ENCODE peak calls at places on chromosomes 1 and 21, in ten cellular contexts. W, H, T, P, L, Y, N, M, V and B are unnamed samples.

GRCh38 chr1:219066631-219067349 is 106.9 kb upstream of the LYPLAL1 start:
- DNase-seq in H (no peak), V (peak; percentile 33), Y (no peak), P (peak; percentile 46), W (no peak), L (peak; percentile 73), T (no peak), M (peak; percentile 60), N (no peak), B (no peak)

GRCh38 chr1:1964811-1965210 is 38.8 kb downstream of the CFAP74 start:
- DNase-seq in P (no peak), M (no peak), L (no peak), N (no peak), H (no peak), Y (no peak), V (no peak), T (no peak), W (no peak), B (no peak)

GRCh38 chr1:43875327-43875726 is 58.3 kb upstream of the ARTN start:
- DNase-seq in T (no peak), M (no peak), P (no peak), L (no peak), W (no peak), Y (no peak), N (no peak), V (no peak), H (no peak), B (no peak)

GRCh38 chr1:7432896-7433380 is 338.2 kb upstream of the VAMP3 start:
- DNase-seq in P (no peak), M (no peak), N (no peak), H (no peak), V (no peak), Y (no peak), W (no peak), T (no peak), L (no peak), B (no peak)

GRCh38 chr21:41673071-41673470 is 93.8 kb downstream of the RIPK4 start:
- DNase-seq in Y (no peak), T (no peak), N (no peak), W (no peak), H (no peak), V (no peak), P (no peak), M (no peak), L (no peak), B (no peak)

GRCh38 chr1:89531480-89532139 is 7.0 kb downstream of the LRRC8B start:
- DNase-seq in N (no peak), L (no peak), W (no peak), V (no peak), P (no peak), T (no peak), M (no peak), Y (no peak), H (no peak), B (no peak)

GRCh38 chr1:58997637-58998036 is 213.8 kb upstream of the JUN start:
- DNase-seq in M (no peak), L (peak; percentile 42), W (no peak), N (no peak), P (no peak), Y (no peak), V (no peak), T (no peak), H (no peak), B (no peak)

GRCh38 chr1:43711049-43711448 is 3.7 kb downstream of the ST3GAL3 start:
- DNase-seq in L (peak; percentile 80), M (peak; percentile 83), H (no peak), T (no peak), Y (no peak), W (no peak), N (no peak), V (no peak), P (no peak), B (no peak)

GRCh38 chr1:115340879-115341278 is 2.8 kb upstream of the NGF start:
- DNase-seq in N (no peak), T (no peak), V (no peak), M (no peak), P (no peak), H (no peak), Y (peak; percentile 71), L (no peak), W (no peak), B (no peak)

GRCh38 chr1:115337276-115337632 is 795 bp downstream of the NGF start:
- DNase-seq in T (peak; percentile 12), W (no peak), N (no peak), L (no peak), P (no peak), M (no peak), Y (no peak), H (no peak), V (no peak), B (no peak)

GRCh38 chr1:115337633-115338456 is at the start of gene NGF:
- DNase-seq in H (no peak), N (peak; percentile 22), V (no peak), P (no peak), T (peak; percentile 70), L (peak; percentile 79), M (peak; percentile 69), Y (peak; percentile 89), W (no peak), B (no peak)

GRCh38 chr1:115336741-115337140 is 1.3 kb downstream of the NGF start:
- DNase-seq in H (no peak), Y (no peak), P (no peak), M (no peak), W (no peak), T (no peak), V (no peak), L (no peak), N (no peak), B (no peak)

GRCh38 chr1:115338457-115338820 is 390 bp upstream of the NGF start:
- DNase-seq in T (no peak), Y (no peak), N (no peak), V (no peak), W (no peak), P (no peak), M (no peak), L (no peak), H (no peak), B (no peak)
- H3K4me3 ChIP-seq in T (peak overlapping the region; percentile 64), Y (peak overlapping the region; percentile 56), N (peak overlapping the region; percentile 40), V (no peak overlapping the region), W (no peak overlapping the region), P (peak overlapping the region; percentile 96), M (peak overlapping the region; percentile 77), L (peak overlapping the region; percentile 98), H (no peak overlapping the region), B (no peak overlapping the region)

DNA sequence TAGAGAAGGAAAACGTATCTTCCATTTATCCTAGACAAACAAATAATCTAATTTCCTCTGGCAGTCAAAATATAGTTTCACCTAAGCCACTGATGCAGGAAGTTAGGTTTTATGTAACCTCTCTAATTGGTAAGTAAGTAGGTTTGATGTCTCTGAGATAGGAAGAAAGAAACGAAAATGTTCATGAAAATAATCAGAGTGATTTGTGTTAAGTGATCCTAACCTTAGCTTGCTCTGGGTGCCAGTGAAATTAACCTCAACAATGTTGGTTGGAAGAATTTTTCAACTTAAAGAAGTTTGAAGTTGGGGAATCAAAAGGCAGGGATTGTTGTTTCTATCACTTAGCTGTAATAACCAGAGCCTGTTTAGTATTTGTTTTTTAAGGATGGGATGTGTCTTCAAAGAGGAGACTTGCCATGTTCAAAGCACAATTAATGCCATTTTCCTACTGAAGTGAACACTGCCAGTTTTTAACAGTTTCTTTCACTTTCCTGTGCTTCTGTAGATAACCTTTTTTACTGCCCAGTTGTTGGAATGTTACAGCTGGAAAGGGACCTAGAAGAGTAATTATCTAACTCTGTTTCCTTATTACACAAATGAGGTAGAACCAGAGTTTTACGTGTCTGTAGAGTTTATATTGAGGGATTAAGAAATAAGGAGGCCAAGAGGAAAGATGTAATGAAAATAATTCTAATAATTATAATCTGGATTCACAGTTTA is 18.4 kb downstream of the HIPK1 start:
- DNase-seq in P (no peak), V (no peak), N (no peak), H (no peak), W (no peak), T (no peak), Y (no peak), L (no peak), M (peak; percentile 3), B (no peak)
- H3K4me3 ChIP-seq in P (no peak overlapping the region), V (no peak overlapping the region), N (no peak overlapping the region), H (peak overlapping the region; percentile 27), W (no peak overlapping the region), T (no peak overlapping the region), Y (no peak overlapping the region), L (no peak overlapping the region), M (no peak overlapping the region), B (no peak overlapping the region)

GRCh38 chr1:171139890-171140289 is 45.2 kb upstream of the FMO2 start:
- DNase-seq in V (no peak), M (no peak), T (no peak), W (no peak), N (no peak), Y (no peak), H (no peak), P (no peak), L (no peak), B (no peak)

GRCh38 chr1:171141336-171142051 is 43.6 kb upstream of the FMO2 start:
- DNase-seq in M (peak; percentile 87), V (no peak), H (no peak), P (peak; percentile 89), L (peak; percentile 97), N (no peak), T (no peak), Y (peak; percentile 84), W (peak; percentile 37), B (no peak)

GRCh38 chr1:171142081-171142450 is 43.0 kb upstream of the FMO2 start:
- DNase-seq in T (no peak), L (peak; percentile 90), N (no peak), M (peak; percentile 50), W (peak; percentile 46), Y (peak; percentile 89), V (no peak), H (peak; percentile 7), P (no peak), B (no peak)

GRCh38 chr1:171140466-171140865 is 44.6 kb upstream of the FMO2 start:
- DNase-seq in T (no peak), H (no peak), Y (no peak), M (no peak), P (no peak), L (peak; percentile 12), V (no peak), N (no peak), W (no peak), B (no peak)

DNA sequence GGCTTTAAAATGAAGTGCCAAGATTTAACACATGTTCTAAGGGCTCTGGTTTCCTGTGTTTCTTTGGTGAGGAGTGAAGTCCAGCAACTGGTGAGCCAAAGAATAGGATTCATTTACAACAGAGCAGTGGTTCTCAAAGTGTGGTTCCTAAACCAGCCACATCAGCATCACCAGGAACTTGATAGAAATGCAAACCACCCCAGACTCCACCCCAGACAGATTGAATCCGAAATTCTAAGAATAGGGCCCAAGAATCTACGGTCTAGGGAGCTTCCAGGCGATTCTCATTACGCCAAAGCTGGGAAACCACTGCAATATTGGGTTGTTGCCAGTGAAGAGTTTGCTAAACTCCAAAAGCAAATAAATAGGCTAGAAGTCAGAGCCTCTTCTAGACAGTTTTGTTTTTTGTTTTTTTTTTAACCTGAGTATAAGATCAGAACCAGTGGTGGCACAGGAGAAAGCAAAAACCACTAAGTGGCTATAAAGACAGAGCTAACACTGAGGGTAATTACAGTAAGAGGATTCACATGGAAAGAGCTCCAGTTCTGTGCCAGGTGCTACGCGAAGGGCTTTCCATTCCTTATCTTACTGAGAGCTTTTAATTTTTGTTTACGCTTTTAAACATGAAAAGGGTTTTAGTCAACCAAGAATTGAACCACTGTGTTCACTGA is 42.5 kb upstream of the FMO2 start:
- DNase-seq in W (peak; percentile 30), V (no peak), P (peak; percentile 33), M (peak; percentile 65), N (no peak), H (no peak), T (no peak), L (peak; percentile 91), Y (peak; percentile 75), B (no peak)
- H3K4me3 ChIP-seq in W (no peak overlapping the region), V (no peak overlapping the region), P (no peak overlapping the region), M (no peak overlapping the region), N (no peak overlapping the region), H (no peak overlapping the region), T (no peak overlapping the region), L (no peak overlapping the region), Y (peak overlapping the region; percentile 12), B (no peak overlapping the region)

DNA sequence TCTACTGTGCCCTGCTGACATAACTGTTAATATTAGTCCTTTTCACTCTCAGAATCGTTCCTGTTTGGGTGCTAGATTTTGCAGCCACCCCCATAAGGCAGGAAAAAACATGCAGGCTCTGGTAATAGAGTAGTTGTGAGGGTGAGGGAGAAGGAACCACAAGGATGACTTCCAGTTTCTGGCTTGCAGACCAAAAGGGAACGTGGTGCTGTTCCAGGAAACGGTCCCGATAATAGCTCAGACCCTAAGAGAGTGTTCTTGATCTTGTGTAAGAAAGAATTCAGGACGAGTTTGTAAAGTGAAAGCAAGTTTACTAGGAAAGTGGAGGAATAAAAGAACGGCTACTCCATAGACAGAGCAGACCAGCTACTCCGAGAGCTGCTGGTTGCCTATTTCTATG is 50.7 kb upstream of the RHOU start:
- DNase-seq in N (no peak), V (no peak), Y (no peak), P (no peak), T (no peak), L (no peak), W (no peak), M (no peak), H (no peak), B (no peak)
- H3K4me3 ChIP-seq in N (no peak overlapping the region), V (no peak overlapping the region), Y (no peak overlapping the region), P (no peak overlapping the region), T (no peak overlapping the region), L (no peak overlapping the region), W (no peak overlapping the region), M (no peak overlapping the region), H (no peak overlapping the region), B (no peak overlapping the region)